ENCODE peak calls at places on chromosomes 16 and 17, in nine cellular contexts. S is brain microvascular endothelial cell, K is choroid plexus epithelial cell, O is fibroblast of lung, Y is GM06990, N is A549, D is cardiac fibroblast, L is epithelial cell of esophagus, F is HFFc6. G is an unnamed sample.
A peak's percentile ranks its signal among the peaks of the same experiment; 100 is the strongest.

GRCh38 chr17:42121066-42121769 is at the start of gene KAT2A:
- DNase-seq in S (peak; percentile 70), K (peak; percentile 82), O (peak; percentile 69), Y (peak; percentile 82), N (peak; percentile 99), D (peak; percentile 80), L (peak; percentile 84), F (peak; percentile 72), G (peak; percentile 97)

GRCh38 chr16:68377667-68378420 is 67.0 kb downstream of the PRMT7 start:
- DNase-seq in S (no peak), K (peak; percentile 37), O (peak; percentile 33), Y (no peak), N (no peak), D (no peak), L (peak; percentile 54), F (no peak), G (no peak)

GRCh38 chr17:29616300-29617048 is 6.2 kb downstream of the CORO6 start:
- DNase-seq in S (no peak), K (no peak), O (no peak), Y (no peak), N (no peak), D (no peak), L (no peak), F (no peak), G (no peak)

GRCh38 chr16:71933913-71934696 is 38.8 kb downstream of the IST1 start:
- DNase-seq in S (peak; percentile 57), K (peak; percentile 86), O (peak; percentile 61), Y (no peak), N (no peak), D (peak; percentile 38), L (peak; percentile 39), F (peak; percentile 58), G (no peak)

GRCh38 chr17:80833952-80834895 is 157.4 kb upstream of the CHMP6 start:
- DNase-seq in S (peak; percentile 14), K (peak; percentile 74), O (peak; percentile 72), Y (no peak), N (no peak), D (peak; percentile 79), L (no peak), F (peak; percentile 88), G (no peak)

GRCh38 chr17:83073389-83074063 is 5.9 kb upstream of the METRNL start:
- DNase-seq in S (no peak), K (no peak), O (peak; percentile 58), Y (no peak), N (no peak), D (peak; percentile 62), L (peak; percentile 69), F (no peak), G (no peak)

GRCh38 chr16:4795181-4795827 is at the start of gene SMIM22:
- DNase-seq in S (no peak), K (no peak), O (no peak), Y (no peak), N (no peak), D (no peak), L (no peak), F (no peak), G (no peak)

GRCh38 chr16:1993731-1994131 is 4.0 kb downstream of the SYNGR3 start:
- DNase-seq in S (no peak), K (peak; percentile 43), O (no peak), Y (peak; percentile 22), N (no peak), D (peak; percentile 59), L (peak; percentile 92), F (peak; percentile 6), G (no peak)

GRCh38 chr16:88568710-88569613 is 1.2 kb upstream of the ZC3H18 start:
- DNase-seq in S (no peak), K (no peak), O (no peak), Y (no peak), N (no peak), D (no peak), L (no peak), F (no peak), G (no peak)

GRCh38 chr16:88569985-88570690 is at the start of gene ZC3H18:
- DNase-seq in S (peak; percentile 86), K (peak; percentile 96), O (peak; percentile 91), Y (peak; percentile 97), N (peak; percentile 96), D (peak; percentile 95), L (peak; percentile 96), F (peak; percentile 87), G (peak; percentile 100)

GRCh38 chr16:88566158-88566557 is 4.0 kb upstream of the ZC3H18 start:
- DNase-seq in S (peak; percentile 72), K (peak; percentile 48), O (peak; percentile 72), Y (no peak), N (no peak), D (peak; percentile 64), L (peak; percentile 55), F (peak; percentile 48), G (no peak)

GRCh38 chr16:88570691-88571092 is 489 bp downstream of the ZC3H18 start:
- DNase-seq in S (no peak), K (peak; percentile 11), O (peak; percentile 4), Y (peak; percentile 61), N (no peak), D (peak; percentile 18), L (peak; percentile 40), F (no peak), G (no peak)

GRCh38 chr16:88569614-88569984 is 604 bp upstream of the ZC3H18 start:
- DNase-seq in S (no peak), K (peak; percentile 13), O (peak; percentile 4), Y (no peak), N (no peak), D (peak; percentile 16), L (peak; percentile 13), F (peak; percentile 4), G (peak; percentile 48)
- TF ChIP-seq CTCF in S (no peak), K (no peak), O (no peak), Y (no peak), N (no peak), D (no peak), L (no peak), F (no peak), G (no peak)

GRCh38 chr16:6133009-6133408 is 1035.4 kb upstream of the EEF2KMT start:
- DNase-seq in S (no peak), K (no peak), O (no peak), Y (no peak), N (no peak), D (no peak), L (no peak), F (no peak), G (no peak)

GRCh38 chr16:6131526-6132050 is 1034.0 kb upstream of the EEF2KMT start:
- DNase-seq in S (no peak), K (no peak), O (peak; percentile 73), Y (no peak), N (no peak), D (no peak), L (no peak), F (no peak), G (no peak)

DNA sequence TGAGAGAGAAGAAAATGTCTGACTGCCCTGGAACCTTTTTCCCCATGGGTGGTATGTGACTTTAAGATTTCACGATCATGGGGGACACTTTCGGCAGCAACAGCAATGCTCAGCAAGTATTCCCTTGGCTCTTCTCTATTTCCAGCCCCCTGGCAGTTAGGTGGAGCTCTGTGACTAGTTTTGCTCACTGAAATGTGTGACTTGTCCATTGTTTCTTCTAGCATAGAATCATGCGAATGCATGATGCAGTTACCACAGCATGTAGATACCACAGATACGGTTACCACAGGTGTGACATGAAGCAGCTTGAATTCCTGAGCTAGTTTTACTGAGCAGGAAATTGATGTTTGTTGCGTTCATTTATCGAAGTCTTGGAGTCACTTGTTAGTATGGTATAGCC is 1034.5 kb upstream of the EEF2KMT start:
- DNase-seq in S (no peak), K (no peak), O (peak; percentile 43), Y (no peak), N (no peak), D (no peak), L (no peak), F (no peak), G (no peak)
- TF ChIP-seq CTCF in S (no peak), K (no peak), O (no peak), Y (no peak), N (no peak), D (no peak), L (no peak), F (no peak), G (no peak)

DNA sequence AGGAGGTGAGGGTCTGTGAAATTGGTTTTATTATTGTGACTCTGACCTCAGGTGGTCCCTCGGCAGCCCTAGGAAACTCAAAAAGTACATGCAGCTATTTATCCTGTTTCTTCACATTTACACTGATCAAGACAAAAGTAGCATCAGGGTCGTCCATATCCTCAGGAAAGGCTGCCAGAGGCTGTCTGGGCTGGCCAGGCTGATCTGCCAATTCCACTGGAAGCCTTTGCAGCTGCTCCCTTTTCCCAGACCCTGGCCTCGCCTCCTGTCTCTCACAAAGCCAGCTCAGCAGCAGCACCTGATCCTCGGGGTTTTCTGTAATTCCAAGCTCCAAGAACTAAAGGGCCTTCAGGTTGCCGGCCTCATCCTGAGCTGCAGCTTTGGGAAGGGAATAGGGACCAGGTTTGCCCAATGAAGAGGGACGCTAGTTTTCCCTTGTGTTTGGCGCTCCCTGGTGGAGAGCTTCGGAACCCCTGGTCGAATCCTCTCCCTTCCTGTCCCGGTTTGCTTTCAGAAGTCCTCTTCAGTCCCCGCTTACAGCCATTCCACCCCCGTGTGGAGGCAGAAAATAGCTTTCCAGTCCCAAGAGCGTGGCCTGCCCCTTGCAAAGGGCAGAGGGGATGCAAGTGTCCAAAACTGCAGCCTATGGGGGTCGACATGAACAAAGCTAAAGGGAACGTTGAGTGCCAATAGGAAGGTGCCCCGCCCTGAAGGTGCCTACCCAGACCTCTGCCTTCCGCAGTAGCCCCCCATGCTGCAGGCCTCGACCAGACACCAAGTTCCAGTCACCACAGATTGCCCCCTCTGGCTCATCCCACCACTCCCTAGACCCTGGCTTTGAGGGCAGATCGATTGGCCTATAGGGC is 13.4 kb downstream of the MFSD6L start:
- DNase-seq in S (peak; percentile 67), K (peak; percentile 69), O (peak; percentile 41), Y (no peak), N (peak; percentile 69), D (peak; percentile 72), L (peak; percentile 69), F (peak; percentile 56), G (peak; percentile 62)
- TF ChIP-seq CTCF in S (peak; percentile 93), K (peak; percentile 90), O (peak; percentile 97), Y (peak; percentile 89), N (peak; percentile 85), D (peak; percentile 87), L (peak; percentile 90), F (peak; percentile 91), G (peak; percentile 75)

GRCh38 chr16:64131423-64131822 is 990.4 kb downstream of the CDH11 start:
- DNase-seq in S (no peak), K (no peak), O (no peak), Y (no peak), N (no peak), D (no peak), L (no peak), F (no peak), G (no peak)

GRCh38 chr16:64136314-64136713 is 985.5 kb downstream of the CDH11 start:
- DNase-seq in S (no peak), K (no peak), O (no peak), Y (no peak), N (no peak), D (no peak), L (no peak), F (no peak), G (no peak)

GRCh38 chr16:64132190-64132589 is 989.7 kb downstream of the CDH11 start:
- DNase-seq in S (no peak), K (no peak), O (no peak), Y (no peak), N (no peak), D (no peak), L (no peak), F (no peak), G (no peak)

GRCh38 chr16:64132686-64133085 is 989.2 kb downstream of the CDH11 start:
- DNase-seq in S (no peak), K (no peak), O (no peak), Y (no peak), N (no peak), D (no peak), L (no peak), F (no peak), G (no peak)

DNA sequence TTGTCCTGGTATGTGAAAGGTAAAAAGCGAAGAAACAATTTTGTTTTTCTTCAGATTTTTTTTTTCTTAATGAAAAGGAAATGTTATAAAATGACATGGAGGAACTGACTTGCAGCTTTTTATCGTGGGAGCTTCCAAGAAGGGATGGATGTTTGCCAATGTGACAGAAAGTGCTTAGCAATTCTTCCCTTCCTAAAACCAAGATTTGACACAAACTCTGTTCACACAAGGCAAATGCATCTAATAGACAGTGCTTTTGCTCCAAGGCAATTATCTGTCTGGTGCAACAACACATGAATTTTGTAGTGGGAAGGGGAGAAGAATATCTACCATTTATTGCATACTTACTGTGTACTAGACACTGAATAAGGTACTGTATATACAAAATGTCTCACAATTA is 988.5 kb downstream of the CDH11 start:
- DNase-seq in S (no peak), K (no peak), O (no peak), Y (no peak), N (no peak), D (no peak), L (no peak), F (no peak), G (no peak)
- TF ChIP-seq CTCF in S (no peak), K (no peak), O (no peak), Y (no peak), N (no peak), D (no peak), L (no peak), F (no peak), G (no peak)

G was measured in GM13977.